ENCODE peak calls at places on chromosomes 6 and 20, in ten cellular contexts. N is lung; U is upper lobe of right lung; D is hepatocyte; M is tibial artery; W is IMR-90; T is neuronal stem cell; X is fibroblast of lung; P is mucosa of descending colon; B is CD4-positive, CD25-positive, alpha-beta regulatory T cell. E is an unnamed sample.
A peak's percentile ranks its signal among the peaks of the same experiment; 100 is the strongest.

GRCh38 chr6:170108890-170109587 is 181.8 kb downstream of the DLL1 start:
- DNase-seq in U (peak; percentile 21), N (no peak), B (no peak), D (no peak), P (no peak), W (no peak), T (no peak), X (no peak), M (peak; percentile 7), E (no peak)

GRCh38 chr6:161242779-161243693 is 30.8 kb downstream of the AGPAT4 start:
- DNase-seq in X (peak; percentile 80), T (peak; percentile 45), B (no peak), W (peak; percentile 41), P (no peak), U (peak; percentile 84), D (no peak), N (no peak), M (no peak), E (peak; percentile 39)

GRCh38 chr6:30981942-30982772 is 1.4 kb upstream of the MUC21 start:
- DNase-seq in X (peak; percentile 78), B (no peak), N (peak; percentile 63), M (peak; percentile 27), W (peak; percentile 81), T (peak; percentile 21), D (peak; percentile 53), P (no peak), U (no peak), E (no peak)

GRCh38 chr6:25942561-25943147 is 12.2 kb upstream of the SLC17A2 start:
- DNase-seq in X (peak; percentile 82), N (no peak), B (peak; percentile 65), P (no peak), W (peak; percentile 55), U (no peak), T (peak; percentile 23), D (peak; percentile 48), M (no peak), E (no peak)

GRCh38 chr6:8539446-8539845 is 104.1 kb upstream of the SLC35B3 start:
- DNase-seq in B (no peak), U (no peak), W (no peak), N (no peak), D (no peak), P (no peak), X (peak; percentile 22), M (no peak), T (no peak), E (no peak)

GRCh38 chr20:22515264-22515663 is 69.1 kb downstream of the FOXA2 start:
- DNase-seq in U (no peak), T (no peak), W (no peak), D (no peak), N (no peak), M (no peak), B (no peak), P (no peak), X (no peak), E (no peak)

GRCh38 chr6:7311920-7312615 is 931 bp downstream of the SSR1 start:
- DNase-seq in T (no peak), U (no peak), D (no peak), N (no peak), W (peak; percentile 35), M (no peak), P (no peak), B (peak; percentile 36), X (peak; percentile 39), E (no peak)

GRCh38 chr6:104321301-104321700 is 538.4 kb downstream of the HACE1 start:
- DNase-seq in T (no peak), B (no peak), P (no peak), D (no peak), U (no peak), X (no peak), W (no peak), N (no peak), M (no peak), E (no peak)

GRCh38 chr20:18712116-18712515 is 101.5 kb upstream of the SCP2D1 start:
- DNase-seq in B (no peak), M (no peak), T (no peak), W (peak; percentile 8), U (no peak), D (no peak), N (no peak), X (no peak), P (no peak), E (no peak)

GRCh38 chr6:161918608-161919205 is 644.8 kb upstream of the AGPAT4 start:
- DNase-seq in M (no peak), U (no peak), D (no peak), N (no peak), P (no peak), T (no peak), B (no peak), W (no peak), X (no peak), E (no peak)

GRCh38 chr20:45313065-45313695 is 5.1 kb upstream of the MATN4 start:
- DNase-seq in T (no peak), X (no peak), W (no peak), U (peak; percentile 29), N (no peak), P (no peak), M (no peak), B (no peak), D (no peak), E (no peak)

GRCh38 chr6:11163932-11164331 is 52.4 kb upstream of the ERVFRD-1 start:
- DNase-seq in M (no peak), N (peak; percentile 19), W (no peak), U (no peak), X (no peak), P (no peak), B (no peak), D (no peak), T (no peak), E (no peak)

GRCh38 chr6:17979479-17979878 is 8.0 kb downstream of the KIF13A start:
- DNase-seq in D (no peak), P (no peak), T (no peak), B (no peak), U (no peak), N (no peak), M (no peak), X (no peak), W (no peak), E (no peak)

GRCh38 chr20:45091366-45091765 is 9.6 kb downstream of the KCNS1 start:
- DNase-seq in M (no peak), X (no peak), B (no peak), N (no peak), W (no peak), T (no peak), P (no peak), U (no peak), D (no peak), E (no peak)

GRCh38 chr6:170062904-170063220 is 228.0 kb downstream of the DLL1 start:
- DNase-seq in T (no peak), U (no peak), N (no peak), M (peak; percentile 16), D (no peak), B (no peak), X (no peak), P (no peak), W (no peak), E (no peak)

GRCh38 chr6:4327841-4328240 is 192.5 kb upstream of the ECI2 start:
- DNase-seq in X (no peak), D (no peak), U (no peak), N (no peak), P (no peak), W (no peak), M (no peak), B (no peak), T (no peak), E (no peak)

GRCh38 chr20:62159835-62160234 is 16.3 kb downstream of the SS18L1 start:
- DNase-seq in D (no peak), W (peak; percentile 49), P (no peak), M (no peak), T (no peak), N (no peak), X (no peak), U (no peak), B (peak; percentile 30), E (no peak)
- H3K4me1 ChIP-seq in D (no peaks in the 10 kb centered on the region), W (peaks cover 7% of the 10 kb centered on the region), P (no peaks in the 10 kb centered on the region), M (no peaks in the 10 kb centered on the region), T (peaks cover 4% of the 10 kb centered on the region), N (no peaks in the 10 kb centered on the region), X (no peaks in the 10 kb centered on the region), U (peaks cover 9% of the 10 kb centered on the region), B (peaks cover 8% of the 10 kb centered on the region), E (peaks cover 12% of the 10 kb centered on the region)

GRCh38 chr6:89948876-89949275 is 54.6 kb downstream of the GJA10 start:
- DNase-seq in P (no peak), X (no peak), T (no peak), M (no peak), N (no peak), D (no peak), U (no peak), W (no peak), B (no peak), E (no peak)
- H3K36me3 ChIP-seq in P (no peaks in the 10 kb centered on the region), X (no peaks in the 10 kb centered on the region), T (peaks cover 8% of the 10 kb centered on the region), M (no peaks in the 10 kb centered on the region), N (peaks cover 6% of the 10 kb centered on the region), D (no peaks in the 10 kb centered on the region), U (no peaks in the 10 kb centered on the region), W (no peaks in the 10 kb centered on the region), B (no peaks in the 10 kb centered on the region), E (peaks cover 8% of the 10 kb centered on the region)

DNA sequence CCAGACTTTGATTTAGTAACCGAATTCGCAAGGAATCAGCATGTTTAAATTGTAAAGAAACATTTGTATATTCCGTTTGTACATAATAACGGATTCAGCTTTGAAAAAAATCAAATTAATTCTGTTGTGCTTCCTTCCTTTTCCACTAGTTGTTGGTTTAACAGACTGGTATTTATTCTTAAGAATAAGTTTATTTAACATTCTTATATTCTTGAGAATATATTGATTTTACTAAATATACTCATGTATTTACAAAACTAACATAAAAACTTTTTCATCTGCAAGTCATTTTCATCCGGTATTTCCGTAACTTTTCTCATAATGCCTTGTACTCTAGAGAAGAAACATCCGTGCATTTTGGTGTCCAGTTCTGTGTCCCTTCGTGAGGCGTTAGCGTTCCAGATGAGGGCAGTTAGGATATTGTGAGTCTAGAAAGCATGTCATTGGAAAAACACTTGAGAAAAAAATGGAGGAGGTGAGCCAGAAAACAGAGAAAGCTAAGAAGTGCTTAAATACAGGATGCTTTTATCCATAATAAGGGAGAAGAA is 1.6 kb downstream of the WRNIP1 start:
- DNase-seq in U (no peak), B (no peak), W (peak; percentile 28), X (peak; percentile 33), P (no peak), M (no peak), D (no peak), T (no peak), N (no peak), E (no peak)
- H3K4me1 ChIP-seq in U (peaks cover 37% of the 10 kb centered on the region), B (peaks cover 46% of the 10 kb centered on the region), W (peaks cover 15% of the 10 kb centered on the region), X (peaks cover 15% of the 10 kb centered on the region), P (peaks cover 23% of the 10 kb centered on the region), M (no peaks in the 10 kb centered on the region), D (peaks cover 32% of the 10 kb centered on the region), T (peaks cover 14% of the 10 kb centered on the region), N (peaks cover 3% of the 10 kb centered on the region), E (peaks cover 42% of the 10 kb centered on the region)

GRCh38 chr6:128029841-128030240 is 129.0 kb upstream of the THEMIS start:
- DNase-seq in B (no peak), U (no peak), P (no peak), W (no peak), N (no peak), D (no peak), M (no peak), T (no peak), X (no peak), E (no peak)

GRCh38 chr6:128028183-128028582 is 127.3 kb upstream of the THEMIS start:
- DNase-seq in T (no peak), N (no peak), X (no peak), M (no peak), D (no peak), U (no peak), B (peak; percentile 13), P (no peak), W (no peak), E (no peak)

GRCh38 chr6:128025478-128025877 is 124.6 kb upstream of the THEMIS start:
- DNase-seq in D (no peak), U (no peak), X (no peak), B (no peak), P (no peak), M (no peak), N (no peak), W (no peak), T (no peak), E (no peak)

GRCh38 chr6:128024976-128025375 is 124.1 kb upstream of the THEMIS start:
- DNase-seq in D (no peak), T (no peak), M (no peak), W (no peak), N (no peak), P (no peak), U (no peak), B (no peak), X (no peak), E (no peak)
- H3K36me3 ChIP-seq in D (no peaks in the 10 kb centered on the region), T (no peaks in the 10 kb centered on the region), M (no peaks in the 10 kb centered on the region), W (peaks cover 3% of the 10 kb centered on the region), N (no peaks in the 10 kb centered on the region), P (no peaks in the 10 kb centered on the region), U (no peaks in the 10 kb centered on the region), B (no peaks in the 10 kb centered on the region), X (no peaks in the 10 kb centered on the region), E (no peaks in the 10 kb centered on the region)